ENCODE peak calls at places on chromosomes 11 and 22, in six cellular contexts. F, P, D, Y, T and R are unnamed samples.

GRCh38 chr11:5929571-5929970 is 12.5 kb upstream of the OR56A3 start:
- DNase-seq in F (no peak), P (no peak), D (peak; percentile 24), Y (no peak), T (no peak), R (no peak)

GRCh38 chr11:93738647-93739081 is 2.6 kb downstream of the TAF1D start:
- DNase-seq in F (no peak), P (no peak), D (no peak), Y (no peak), T (no peak), R (no peak)

GRCh38 chr22:40808018-40808841 is 10.9 kb downstream of the SLC25A17 start:
- DNase-seq in F (no peak), P (no peak), D (no peak), Y (no peak), T (no peak), R (no peak)

GRCh38 chr11:21810650-21811049 is 382.2 kb upstream of the ANO5 start:
- DNase-seq in F (no peak), P (no peak), D (no peak), Y (no peak), T (peak; percentile 16), R (no peak)

GRCh38 chr11:71140206-71140919 is 112.0 kb downstream of the SHANK2 start:
- DNase-seq in F (no peak), P (no peak), D (no peak), Y (no peak), T (no peak), R (no peak)

GRCh38 chr11:110447897-110448522 is 18.3 kb downstream of the FDX1 start:
- DNase-seq in F (no peak), P (no peak), D (no peak), Y (no peak), T (no peak), R (no peak)

GRCh38 chr11:37277896-37278465 is 679.9 kb upstream of the RAG2 start:
- DNase-seq in F (no peak), P (no peak), D (no peak), Y (no peak), T (no peak), R (no peak)

GRCh38 chr11:62706841-62707240 is 383 bp downstream of the BSCL2 start:
- DNase-seq in F (no peak), P (no peak), D (no peak), Y (no peak), T (no peak), R (no peak)

GRCh38 chr11:110428956-110429613 is 663 bp upstream of the FDX1 start:
- DNase-seq in F (no peak), P (no peak), D (no peak), Y (no peak), T (no peak), R (no peak)

GRCh38 chr22:17349172-17349571 is 20.1 kb upstream of the CECR2 start:
- DNase-seq in F (no peak), P (no peak), D (no peak), Y (no peak), T (no peak), R (no peak)

GRCh38 chr11:126345759-126346585 is 9.5 kb upstream of the ST3GAL4 start:
- DNase-seq in F (no peak), P (no peak), D (peak; percentile 88), Y (no peak), T (no peak), R (no peak)

GRCh38 chr22:26848244-26848920 is 191.0 kb downstream of the MIAT start:
- DNase-seq in F (no peak), P (no peak), D (no peak), Y (peak; percentile 26), T (no peak), R (no peak)
- TF ChIP-seq CHD2 in F (no peak), P (no peak), D (no peak), Y (no peak), T (no peak), R (no peak)

GRCh38 chr11:47979378-47980092 is 824 bp upstream of the PTPRJ start:
- DNase-seq in F (no peak), P (peak; percentile 61), D (no peak), Y (peak; percentile 55), T (no peak), R (peak; percentile 54)
- TF ChIP-seq CHD2 in F (no peak), P (no peak), D (no peak), Y (no peak), T (no peak), R (no peak)

GRCh38 chr11:118956094-118956846 is at the start of gene UPK2:
- DNase-seq in F (peak; percentile 19), P (peak; percentile 89), D (peak; percentile 88), Y (peak; percentile 98), T (peak; percentile 64), R (peak; percentile 93)

GRCh38 chr11:118956847-118957469 is 860 bp downstream of the UPK2 start:
- DNase-seq in F (no peak), P (no peak), D (no peak), Y (no peak), T (no peak), R (no peak)

GRCh38 chr11:118957968-118958367 is 1.9 kb downstream of the UPK2 start:
- DNase-seq in F (no peak), P (no peak), D (no peak), Y (no peak), T (no peak), R (no peak)

GRCh38 chr11:118957549-118957948 is 1.5 kb downstream of the UPK2 start:
- DNase-seq in F (no peak), P (no peak), D (no peak), Y (no peak), T (no peak), R (no peak)

DNA sequence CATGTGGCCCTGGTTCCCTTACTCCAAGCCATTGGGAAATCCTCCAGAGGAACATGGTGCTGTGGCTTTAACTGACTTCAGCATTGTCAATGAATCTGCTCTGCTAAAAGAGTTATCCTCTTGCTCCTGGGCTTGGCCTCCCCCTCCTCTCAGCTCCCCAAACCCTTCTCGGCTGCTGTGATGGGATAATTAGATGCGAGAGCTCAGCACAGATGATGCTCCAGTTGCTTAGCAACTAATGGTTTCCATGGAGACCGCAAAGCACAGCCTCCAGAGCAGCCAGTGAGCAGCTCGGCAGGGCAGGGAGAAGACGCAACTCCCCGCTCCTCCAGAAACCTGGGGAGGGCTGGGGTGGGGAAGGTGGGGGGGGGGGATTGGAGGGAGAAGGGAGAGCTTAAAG is 2.8 kb upstream of the UPK2 start:
- DNase-seq in F (no peak), P (no peak), D (peak; percentile 42), Y (peak; percentile 66), T (no peak), R (peak; percentile 86)
- TF ChIP-seq CHD2 in F (no peak), P (no peak), D (no peak), Y (no peak), T (no peak), R (no peak)

DNA sequence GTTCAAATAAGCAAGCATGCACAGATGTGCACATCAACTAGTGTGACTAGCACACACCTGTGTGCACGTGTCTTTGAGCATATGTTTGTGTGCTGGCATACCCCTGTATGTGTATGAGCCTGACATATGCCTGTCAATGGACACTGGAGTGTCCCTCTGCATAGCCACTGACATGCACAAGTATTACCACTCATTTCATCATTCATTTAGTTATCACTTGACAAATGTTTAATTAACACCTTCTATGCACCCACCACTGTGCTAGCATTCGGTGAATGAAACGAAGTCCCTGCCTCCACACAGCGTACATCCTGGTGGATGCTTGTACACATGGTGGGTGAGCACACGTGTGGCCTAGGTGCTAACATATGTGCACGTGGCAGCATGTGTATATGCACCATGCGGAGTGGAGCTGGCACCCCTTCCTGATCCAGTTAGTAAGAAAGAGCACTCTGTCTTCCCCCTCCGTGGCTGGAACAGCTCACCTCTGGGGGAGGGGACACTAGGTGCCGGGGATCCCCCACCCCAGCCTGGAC is 112.0 kb downstream of the CHST1 start:
- DNase-seq in F (no peak), P (no peak), D (no peak), Y (no peak), T (no peak), R (no peak)
- TF ChIP-seq CHD2 in F (no peak), P (no peak), D (no peak), Y (no peak), T (no peak), R (no peak)

GRCh38 chr22:38240734-38241252 is 32.0 kb downstream of the TMEM184B start:
- DNase-seq in F (no peak), P (peak; percentile 47), D (peak; percentile 27), Y (peak; percentile 72), T (no peak), R (no peak)

GRCh38 chr22:38239101-38239761 is 33.6 kb downstream of the TMEM184B start:
- DNase-seq in F (no peak), P (peak; percentile 40), D (no peak), Y (no peak), T (no peak), R (no peak)

GRCh38 chr22:38236786-38237185 is 35.0 kb downstream of the MAFF start:
- DNase-seq in F (no peak), P (no peak), D (no peak), Y (no peak), T (no peak), R (no peak)

GRCh38 chr22:38235240-38235850 is 33.6 kb downstream of the MAFF start:
- DNase-seq in F (no peak), P (no peak), D (no peak), Y (no peak), T (no peak), R (no peak)

DNA sequence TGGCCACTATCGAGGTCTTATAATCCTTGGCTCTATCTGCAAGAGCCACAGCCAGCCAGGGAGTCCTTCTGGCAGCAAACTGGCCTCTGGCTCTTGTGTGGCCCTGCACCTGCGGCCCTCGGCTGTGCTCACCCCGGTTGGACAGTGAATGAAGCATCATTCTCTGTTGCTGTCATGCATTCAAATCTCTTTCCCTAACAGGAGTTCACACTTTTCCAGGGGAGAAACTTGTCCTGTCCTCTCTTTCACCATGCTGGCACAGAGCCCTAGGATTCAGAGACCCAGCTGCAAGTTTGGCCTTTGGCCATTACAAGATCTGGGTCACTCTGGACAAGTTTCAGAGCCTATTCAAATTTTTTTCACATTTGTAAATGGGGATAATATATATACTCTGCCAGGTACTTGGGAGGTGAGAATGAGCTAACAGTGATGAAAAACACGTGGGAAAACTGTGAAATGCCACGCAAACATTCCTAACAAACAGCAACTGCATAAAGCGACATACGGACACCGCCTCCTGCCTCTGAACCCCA is 34.2 kb downstream of the TMEM184B start:
- DNase-seq in F (no peak), P (no peak), D (no peak), Y (no peak), T (no peak), R (no peak)
- TF ChIP-seq CHD2 in F (no peak), P (no peak), D (no peak), Y (no peak), T (no peak), R (no peak)